ENCODE peak calls at places on chromosome 14, in five cellular contexts. M, E, F, I and W are unnamed samples. For H3K4me1 and H3K27me3, the result is how much of the 10 kb centered on the place peaks cover.

GRCh38 chr14:50047274-50047676 is 69.1 kb downstream of the VCPKMT start:
- DNase-seq in M (no peak), F (no peak), I (no peak), E (peak), W (no peak)

GRCh38 chr14:54349713-54350112 is 47.1 kb upstream of the CDKN3 start:
- DNase-seq in I (no peak), E (no peak), M (no peak), F (no peak), W (no peak)

GRCh38 chr14:81561084-81561775 is 27.6 kb upstream of the SEL1L start:
- DNase-seq in F (no peak), E (no peak), M (no peak), I (no peak), W (no peak)

GRCh38 chr14:92917041-92917940 is 5.7 kb upstream of the CHGA start:
- DNase-seq in F (no peak), M (no peak), I (no peak), E (no peak), W (no peak)

GRCh38 chr14:24324024-24324423 is 10.8 kb downstream of the ADCY4 start:
- DNase-seq in E (no peak), M (no peak), I (no peak), F (no peak), W (no peak)

GRCh38 chr14:45679852-45680251 is 426.9 kb upstream of the MIS18BP1 start:
- DNase-seq in F (no peak), E (no peak), I (no peak), M (peak), W (no peak)

GRCh38 chr14:62079035-62079434 is 316.8 kb downstream of the SNAPC1 start:
- DNase-seq in E (no peak), M (no peak), F (no peak), I (no peak), W (no peak)

GRCh38 chr14:103629503-103630121 is 601 bp downstream of the KLC1 start:
- DNase-seq in I (peak), F (peak), E (peak), M (no peak), W (peak)

GRCh38 chr14:101657372-101657771 is 96.1 kb downstream of the DIO3 start:
- DNase-seq in E (no peak), I (no peak), M (no peak), F (no peak), W (no peak)

GRCh38 chr14:74571441-74571841 is 40.6 kb downstream of the LTBP2 start:
- DNase-seq in M (peak), F (no peak), E (no peak), I (no peak), W (no peak)

GRCh38 chr14:96279564-96279963 is 23.6 kb downstream of the BDKRB1 start:
- DNase-seq in E (no peak), M (no peak), I (no peak), F (no peak), W (no peak)

GRCh38 chr14:20624495-20625070 is 16.9 kb downstream of the OR6S1 start:
- DNase-seq in M (peak), I (peak), E (peak), F (peak), W (peak)

GRCh38 chr14:59583755-59584154 is 7.1 kb upstream of the CCDC175 start:
- DNase-seq in I (no peak), M (peak), E (no peak), F (no peak), W (no peak)

GRCh38 chr14:41607119-41607785 is 576 bp downstream of the LRFN5 start:
- DNase-seq in I (no peak), F (no peak), E (no peak), M (peak), W (no peak)

GRCh38 chr14:63857467-63858030 is 4.7 kb downstream of the SYNE2 start:
- DNase-seq in F (no peak), I (no peak), E (no peak), M (peak), W (no peak)

GRCh38 chr14:24843999-24844398 is 205.9 kb downstream of the STXBP6 start:
- DNase-seq in E (no peak), I (no peak), F (no peak), M (no peak), W (no peak)

GRCh38 chr14:92986254-92987147 is 63.6 kb downstream of the CHGA start:
- DNase-seq in E (no peak), M (peak), F (peak), I (peak), W (no peak)

GRCh38 chr14:64680013-64680674 is 24.1 kb upstream of the PLEKHG3 start:
- DNase-seq in I (no peak), E (no peak), F (no peak), M (peak), W (no peak)

GRCh38 chr14:102811254-102811963 is 34.2 kb downstream of the TRAF3 start:
- DNase-seq in M (no peak), I (no peak), E (no peak), F (no peak), W (no peak)

GRCh38 chr14:92472860-92473259 is 40.7 kb upstream of the RIN3 start:
- DNase-seq in F (no peak), I (no peak), E (no peak), M (no peak), W (no peak)

GRCh38 chr14:101174522-101174838 is 271.0 kb upstream of the RTL1 start:
- DNase-seq in M (no peak), E (no peak), F (peak), I (no peak), W (no peak)

GRCh38 chr14:26846388-26846787 is 248.6 kb upstream of the NOVA1 start:
- DNase-seq in I (no peak), E (no peak), F (no peak), M (peak), W (no peak)

GRCh38 chr14:24279301-24280186 is 8.1 kb upstream of the RABGGTA start:
- DNase-seq in F (no peak), E (peak), M (no peak), I (no peak), W (peak)

GRCh38 chr14:53108292-53108937 is 44.7 kb downstream of the DDHD1 start:
- DNase-seq in E (no peak), I (no peak), M (no peak), F (no peak), W (no peak)

GRCh38 chr14:94575730-94576585 is 5.3 kb upstream of the SERPINA5 start:
- DNase-seq in I (no peak), E (no peak), M (peak), F (no peak), W (no peak)

GRCh38 chr14:28406181-28406580 is 360.4 kb upstream of the FOXG1 start:
- DNase-seq in E (no peak), M (peak), I (no peak), F (no peak), W (no peak)

GRCh38 chr14:54387328-54387727 is 9.5 kb upstream of the CDKN3 start:
- DNase-seq in E (no peak), F (no peak), M (no peak), I (no peak), W (no peak)

GRCh38 chr14:93880025-93880820 is 46.9 kb upstream of the FAM181A start:
- DNase-seq in E (no peak), F (no peak), M (no peak), I (no peak), W (no peak)

GRCh38 chr14:71320734-71321555 is 413.7 kb downstream of the PCNX1 start:
- DNase-seq in M (peak), F (peak), E (peak), I (peak), W (peak)

GRCh38 chr14:23245282-23245681 is 7.5 kb downstream of the RNF212B start:
- DNase-seq in F (no peak), M (no peak), E (no peak), I (no peak), W (no peak)

GRCh38 chr14:102370305-102370809 is 7.6 kb downstream of the TECPR2 start:
- DNase-seq in E (no peak), I (no peak), M (no peak), F (no peak), W (no peak)

GRCh38 chr14:102968306-102968705 is 45.8 kb downstream of the AMN start:
- DNase-seq in M (no peak), E (no peak), F (no peak), I (no peak), W (no peak)

GRCh38 chr14:102201369-102201748 is 61.7 kb downstream of the WDR20 start:
- DNase-seq in M (no peak), F (no peak), E (no peak), I (no peak), W (no peak)

GRCh38 chr14:33098016-33098415 is 159.3 kb downstream of the NPAS3 start:
- DNase-seq in M (no peak), E (no peak), I (no peak), F (no peak), W (no peak)

GRCh38 chr14:35883677-35884293 is 57.6 kb downstream of the BRMS1L start:
- DNase-seq in I (no peak), F (no peak), E (no peak), M (no peak), W (no peak)

GRCh38 chr14:54325766-54326165 is 71.0 kb upstream of the CDKN3 start:
- DNase-seq in F (no peak), I (no peak), E (no peak), M (no peak), W (no peak)

GRCh38 chr14:68627868-68628604 is 164.8 kb downstream of the ZFP36L1 start:
- DNase-seq in F (no peak), I (peak), M (no peak), E (peak), W (peak)

GRCh38 chr14:89201645-89202044 is 215.4 kb downstream of the FOXN3 start:
- DNase-seq in I (no peak), F (no peak), M (no peak), E (no peak), W (no peak)
- H3K4me1 ChIP-seq in I (under half), F (under half), M (under half), E (under half), W (under half)

GRCh38 chr14:21941885-21942284 is 268.3 kb upstream of the OR4E1 start:
- DNase-seq in I (no peak), M (no peak), E (no peak), F (no peak), W (no peak)
- H3K27me3 ChIP-seq in I (under half), M (under half), E (under half), F (under half), W (under half)

DNA sequence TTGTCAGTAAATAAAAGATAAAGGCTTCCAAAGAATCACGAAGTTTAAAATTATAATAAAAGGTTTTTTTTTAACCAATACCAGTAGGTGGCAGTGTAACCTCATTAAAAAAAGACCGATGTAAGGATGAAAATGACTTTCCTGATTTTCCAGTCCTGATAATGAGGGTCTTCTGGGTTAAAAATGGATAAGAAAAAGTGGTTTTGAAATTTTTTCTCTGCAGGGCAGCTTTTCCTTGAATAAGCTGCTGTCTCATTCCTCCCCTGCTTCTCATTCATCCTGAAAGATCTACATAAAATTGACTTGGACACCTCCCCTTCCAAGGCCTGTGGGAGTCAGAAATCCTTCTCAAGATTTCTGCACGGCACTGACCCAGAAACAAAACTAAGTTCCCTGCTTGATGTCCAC is 58.9 kb upstream of the FBXO33 start:
- DNase-seq in I (no peak), F (no peak), E (no peak), M (peak), W (no peak)
- H3K4me3 ChIP-seq in I (no peak), F (no peak), E (no peak), M (no peak), W (no peak)

GRCh38 chr14:97796511-97796910 is 999.3 kb downstream of the VRK1 start:
- DNase-seq in E (no peak), F (no peak), I (no peak), M (no peak), W (no peak)
- H3K4me1 ChIP-seq in E (under half), F (under half), I (under half), M (under half), W (under half)

DNA sequence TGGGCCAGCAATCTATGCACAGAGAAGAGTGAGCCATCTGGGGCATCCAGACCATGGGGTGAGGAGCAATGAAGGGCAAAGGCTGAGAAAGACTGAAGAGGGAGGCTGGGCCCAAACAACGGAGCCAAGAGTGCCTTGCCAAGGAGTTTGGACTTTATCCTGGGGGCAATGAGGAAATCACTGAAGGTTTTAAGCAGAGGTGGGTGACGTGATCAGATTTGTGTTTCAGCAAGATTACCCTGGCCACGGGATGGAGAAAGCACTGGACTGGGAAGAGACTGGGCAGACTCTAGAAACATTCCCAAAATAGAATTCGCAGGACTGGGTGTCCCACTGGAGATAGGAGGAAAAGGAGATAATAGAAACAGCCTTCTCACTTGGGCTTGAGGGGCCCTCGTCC is 65.3 kb downstream of the DPF3 start:
- DNase-seq in F (no peak), I (peak), M (no peak), E (no peak), W (no peak)
- H3K27me3 ChIP-seq in F (under half), I (under half), M (under half), E (under half), W (under half)

GRCh38 chr14:104843442-104844305 is 21.4 kb upstream of the CEP170B start:
- DNase-seq in E (no peak), I (no peak), F (no peak), M (no peak), W (no peak)
- H3K4me3 ChIP-seq in E (peak), I (peak), F (no peak), M (no peak), W (peak)